ENCODE peak calls at places on chromosomes 6 and 20, in nine cellular contexts. One of them, this sample, is unnamed.

GRCh38 chr6:158564243-158565121 is 4.6 kb downstream of the TMEM181 start:
- DNase-seq in activated naive CD4-positive, alpha-beta T cell treated with anti-CD3 and anti-CD28 coated beads for 36 hours: no peak
- DNase-seq in AG04449: no peak
- DNase-seq in stimulated activated CD4-positive, alpha-beta T cell treated with anti-CD3 and anti-CD28 coated beads, Interleukin-1b, Interleukin-23, amount 100 ng/mL, for 48 hours: no peak
- DNase-seq in NCI-H748 treated with DMSO at 0.1 percent for 48 hours: no peak
- DNase-seq in effector CD4-positive, alpha-beta T cell: no peak
- DNase-seq in A549: no peak
- DNase-seq in NCI-H1417: no peak
- DNase-seq in fibroblast of lung: no peak
- DNase-seq in this sample: no peak

GRCh38 chr20:38334016-38334415 is 12.3 kb upstream of the LBP start:
- DNase-seq in fibroblast of lung: no peak
- DNase-seq in stimulated activated CD4-positive, alpha-beta T cell treated with anti-CD3 and anti-CD28 coated beads, Interleukin-1b, Interleukin-23, amount 100 ng/mL, for 48 hours: no peak
- DNase-seq in NCI-H1417: no peak
- DNase-seq in effector CD4-positive, alpha-beta T cell: no peak
- DNase-seq in activated naive CD4-positive, alpha-beta T cell treated with anti-CD3 and anti-CD28 coated beads for 36 hours: no peak
- DNase-seq in NCI-H748 treated with DMSO at 0.1 percent for 48 hours: no peak
- DNase-seq in A549: no peak
- DNase-seq in AG04449: no peak
- DNase-seq in this sample: no peak

GRCh38 chr20:49447946-49448809 is 34.3 kb downstream of the KCNB1 start:
- DNase-seq in NCI-H748 treated with DMSO at 0.1 percent for 48 hours: no peak
- DNase-seq in activated naive CD4-positive, alpha-beta T cell treated with anti-CD3 and anti-CD28 coated beads for 36 hours: no peak
- DNase-seq in A549: no peak
- DNase-seq in fibroblast of lung: peak; percentile 10
- DNase-seq in effector CD4-positive, alpha-beta T cell: no peak
- DNase-seq in AG04449: no peak
- DNase-seq in NCI-H1417: no peak
- DNase-seq in stimulated activated CD4-positive, alpha-beta T cell treated with anti-CD3 and anti-CD28 coated beads, Interleukin-1b, Interleukin-23, amount 100 ng/mL, for 48 hours: no peak
- DNase-seq in this sample: no peak

GRCh38 chr20:5118220-5119142 is 1.3 kb downstream of the PCNA start:
- DNase-seq in effector CD4-positive, alpha-beta T cell: no peak
- DNase-seq in activated naive CD4-positive, alpha-beta T cell treated with anti-CD3 and anti-CD28 coated beads for 36 hours: no peak
- DNase-seq in fibroblast of lung: no peak
- DNase-seq in NCI-H1417: no peak
- DNase-seq in NCI-H748 treated with DMSO at 0.1 percent for 48 hours: peak; percentile 50
- DNase-seq in A549: no peak
- DNase-seq in AG04449: no peak
- DNase-seq in stimulated activated CD4-positive, alpha-beta T cell treated with anti-CD3 and anti-CD28 coated beads, Interleukin-1b, Interleukin-23, amount 100 ng/mL, for 48 hours: no peak
- DNase-seq in this sample: peak; percentile 14

GRCh38 chr6:56756791-56757582 is 114.3 kb upstream of the DST start:
- DNase-seq in activated naive CD4-positive, alpha-beta T cell treated with anti-CD3 and anti-CD28 coated beads for 36 hours: no peak
- DNase-seq in stimulated activated CD4-positive, alpha-beta T cell treated with anti-CD3 and anti-CD28 coated beads, Interleukin-1b, Interleukin-23, amount 100 ng/mL, for 48 hours: no peak
- DNase-seq in NCI-H748 treated with DMSO at 0.1 percent for 48 hours: no peak
- DNase-seq in AG04449: no peak
- DNase-seq in A549: no peak
- DNase-seq in effector CD4-positive, alpha-beta T cell: no peak
- DNase-seq in NCI-H1417: no peak
- DNase-seq in fibroblast of lung: peak; percentile 90
- DNase-seq in this sample: peak; percentile 48

GRCh38 chr6:10099086-10099499 is 315.8 kb downstream of the TFAP2A start:
- DNase-seq in A549: no peak
- DNase-seq in activated naive CD4-positive, alpha-beta T cell treated with anti-CD3 and anti-CD28 coated beads for 36 hours: no peak
- DNase-seq in fibroblast of lung: no peak
- DNase-seq in NCI-H748 treated with DMSO at 0.1 percent for 48 hours: peak; percentile 88
- DNase-seq in effector CD4-positive, alpha-beta T cell: no peak
- DNase-seq in stimulated activated CD4-positive, alpha-beta T cell treated with anti-CD3 and anti-CD28 coated beads, Interleukin-1b, Interleukin-23, amount 100 ng/mL, for 48 hours: no peak
- DNase-seq in AG04449: no peak
- DNase-seq in NCI-H1417: peak; percentile 86
- DNase-seq in this sample: no peak

GRCh38 chr6:7112741-7113313 is 5.1 kb downstream of the RREB1 start:
- DNase-seq in fibroblast of lung: no peak
- DNase-seq in NCI-H1417: peak; percentile 57
- DNase-seq in activated naive CD4-positive, alpha-beta T cell treated with anti-CD3 and anti-CD28 coated beads for 36 hours: peak; percentile 72
- DNase-seq in AG04449: no peak
- DNase-seq in NCI-H748 treated with DMSO at 0.1 percent for 48 hours: peak; percentile 45
- DNase-seq in A549: no peak
- DNase-seq in stimulated activated CD4-positive, alpha-beta T cell treated with anti-CD3 and anti-CD28 coated beads, Interleukin-1b, Interleukin-23, amount 100 ng/mL, for 48 hours: peak; percentile 45
- DNase-seq in effector CD4-positive, alpha-beta T cell: peak; percentile 36
- DNase-seq in this sample: no peak

GRCh38 chr6:35839019-35839418 is 33.9 kb downstream of the LHFPL5 start:
- DNase-seq in effector CD4-positive, alpha-beta T cell: no peak
- DNase-seq in AG04449: no peak
- DNase-seq in fibroblast of lung: no peak
- DNase-seq in stimulated activated CD4-positive, alpha-beta T cell treated with anti-CD3 and anti-CD28 coated beads, Interleukin-1b, Interleukin-23, amount 100 ng/mL, for 48 hours: no peak
- DNase-seq in activated naive CD4-positive, alpha-beta T cell treated with anti-CD3 and anti-CD28 coated beads for 36 hours: no peak
- DNase-seq in NCI-H1417: no peak
- DNase-seq in A549: no peak
- DNase-seq in NCI-H748 treated with DMSO at 0.1 percent for 48 hours: no peak
- DNase-seq in this sample: no peak

GRCh38 chr6:650098-650497 is 6.8 kb downstream of the HUS1B start:
- DNase-seq in NCI-H748 treated with DMSO at 0.1 percent for 48 hours: no peak
- DNase-seq in NCI-H1417: no peak
- DNase-seq in activated naive CD4-positive, alpha-beta T cell treated with anti-CD3 and anti-CD28 coated beads for 36 hours: no peak
- DNase-seq in fibroblast of lung: peak; percentile 53
- DNase-seq in effector CD4-positive, alpha-beta T cell: no peak
- DNase-seq in AG04449: no peak
- DNase-seq in stimulated activated CD4-positive, alpha-beta T cell treated with anti-CD3 and anti-CD28 coated beads, Interleukin-1b, Interleukin-23, amount 100 ng/mL, for 48 hours: no peak
- DNase-seq in A549: no peak
- DNase-seq in this sample: no peak

GRCh38 chr6:109187399-109188114 is 92.2 kb downstream of the CEP57L1 start:
- DNase-seq in stimulated activated CD4-positive, alpha-beta T cell treated with anti-CD3 and anti-CD28 coated beads, Interleukin-1b, Interleukin-23, amount 100 ng/mL, for 48 hours: peak; percentile 43
- DNase-seq in NCI-H748 treated with DMSO at 0.1 percent for 48 hours: peak; percentile 41
- DNase-seq in fibroblast of lung: peak; percentile 49
- DNase-seq in A549: peak; percentile 7
- DNase-seq in AG04449: no peak
- DNase-seq in activated naive CD4-positive, alpha-beta T cell treated with anti-CD3 and anti-CD28 coated beads for 36 hours: peak; percentile 70
- DNase-seq in NCI-H1417: peak; percentile 78
- DNase-seq in effector CD4-positive, alpha-beta T cell: peak; percentile 38
- DNase-seq in this sample: no peak

GRCh38 chr6:11536795-11537194 is 754 bp upstream of the TMEM170B start:
- DNase-seq in stimulated activated CD4-positive, alpha-beta T cell treated with anti-CD3 and anti-CD28 coated beads, Interleukin-1b, Interleukin-23, amount 100 ng/mL, for 48 hours: no peak
- DNase-seq in NCI-H1417: peak; percentile 72
- DNase-seq in A549: no peak
- DNase-seq in effector CD4-positive, alpha-beta T cell: no peak
- DNase-seq in AG04449: no peak
- DNase-seq in activated naive CD4-positive, alpha-beta T cell treated with anti-CD3 and anti-CD28 coated beads for 36 hours: no peak
- DNase-seq in NCI-H748 treated with DMSO at 0.1 percent for 48 hours: peak; percentile 43
- DNase-seq in fibroblast of lung: peak; percentile 5
- DNase-seq in this sample: no peak

GRCh38 chr6:85418059-85418458 is 31.8 kb upstream of the NT5E start:
- DNase-seq in stimulated activated CD4-positive, alpha-beta T cell treated with anti-CD3 and anti-CD28 coated beads, Interleukin-1b, Interleukin-23, amount 100 ng/mL, for 48 hours: no peak
- DNase-seq in effector CD4-positive, alpha-beta T cell: no peak
- DNase-seq in NCI-H1417: no peak
- DNase-seq in AG04449: peak; percentile 73
- DNase-seq in A549: no peak
- DNase-seq in activated naive CD4-positive, alpha-beta T cell treated with anti-CD3 and anti-CD28 coated beads for 36 hours: no peak
- DNase-seq in NCI-H748 treated with DMSO at 0.1 percent for 48 hours: no peak
- DNase-seq in fibroblast of lung: peak; percentile 58
- DNase-seq in this sample: no peak

GRCh38 chr6:25277857-25278256 is 1.3 kb upstream of the CARMIL1 start:
- DNase-seq in stimulated activated CD4-positive, alpha-beta T cell treated with anti-CD3 and anti-CD28 coated beads, Interleukin-1b, Interleukin-23, amount 100 ng/mL, for 48 hours: no peak
- DNase-seq in NCI-H748 treated with DMSO at 0.1 percent for 48 hours: no peak
- DNase-seq in effector CD4-positive, alpha-beta T cell: no peak
- DNase-seq in AG04449: no peak
- DNase-seq in fibroblast of lung: peak; percentile 28
- DNase-seq in NCI-H1417: no peak
- DNase-seq in A549: no peak
- DNase-seq in activated naive CD4-positive, alpha-beta T cell treated with anti-CD3 and anti-CD28 coated beads for 36 hours: no peak
- DNase-seq in this sample: no peak

GRCh38 chr6:156437084-156437879 is 339.9 kb upstream of the ARID1B start:
- DNase-seq in NCI-H748 treated with DMSO at 0.1 percent for 48 hours: peak; percentile 96
- DNase-seq in effector CD4-positive, alpha-beta T cell: no peak
- DNase-seq in activated naive CD4-positive, alpha-beta T cell treated with anti-CD3 and anti-CD28 coated beads for 36 hours: no peak
- DNase-seq in stimulated activated CD4-positive, alpha-beta T cell treated with anti-CD3 and anti-CD28 coated beads, Interleukin-1b, Interleukin-23, amount 100 ng/mL, for 48 hours: no peak
- DNase-seq in fibroblast of lung: no peak
- DNase-seq in AG04449: no peak
- DNase-seq in A549: no peak
- DNase-seq in NCI-H1417: peak; percentile 92
- DNase-seq in this sample: no peak

GRCh38 chr6:143451531-143451930 is 926 bp downstream of the PEX3 start:
- DNase-seq in AG04449: no peak
- DNase-seq in activated naive CD4-positive, alpha-beta T cell treated with anti-CD3 and anti-CD28 coated beads for 36 hours: no peak
- DNase-seq in NCI-H1417: no peak
- DNase-seq in effector CD4-positive, alpha-beta T cell: no peak
- DNase-seq in A549: no peak
- DNase-seq in fibroblast of lung: peak; percentile 16
- DNase-seq in stimulated activated CD4-positive, alpha-beta T cell treated with anti-CD3 and anti-CD28 coated beads, Interleukin-1b, Interleukin-23, amount 100 ng/mL, for 48 hours: no peak
- DNase-seq in NCI-H748 treated with DMSO at 0.1 percent for 48 hours: no peak
- DNase-seq in this sample: no peak

GRCh38 chr6:6470112-6470511 is 118.4 kb upstream of the LY86 start:
- DNase-seq in fibroblast of lung: no peak
- DNase-seq in effector CD4-positive, alpha-beta T cell: no peak
- DNase-seq in NCI-H748 treated with DMSO at 0.1 percent for 48 hours: no peak
- DNase-seq in activated naive CD4-positive, alpha-beta T cell treated with anti-CD3 and anti-CD28 coated beads for 36 hours: no peak
- DNase-seq in NCI-H1417: no peak
- DNase-seq in AG04449: no peak
- DNase-seq in stimulated activated CD4-positive, alpha-beta T cell treated with anti-CD3 and anti-CD28 coated beads, Interleukin-1b, Interleukin-23, amount 100 ng/mL, for 48 hours: no peak
- DNase-seq in A549: no peak
- DNase-seq in this sample: no peak

GRCh38 chr6:7727150-7727950 is 1.5 kb downstream of the BMP6 start:
- DNase-seq in A549: peak; percentile 26
- DNase-seq in AG04449: no peak
- DNase-seq in NCI-H748 treated with DMSO at 0.1 percent for 48 hours: peak; percentile 27
- DNase-seq in activated naive CD4-positive, alpha-beta T cell treated with anti-CD3 and anti-CD28 coated beads for 36 hours: no peak
- DNase-seq in effector CD4-positive, alpha-beta T cell: no peak
- DNase-seq in fibroblast of lung: no peak
- DNase-seq in stimulated activated CD4-positive, alpha-beta T cell treated with anti-CD3 and anti-CD28 coated beads, Interleukin-1b, Interleukin-23, amount 100 ng/mL, for 48 hours: no peak
- DNase-seq in NCI-H1417: peak; percentile 55
- DNase-seq in this sample: no peak

GRCh38 chr6:30918675-30919074 is 4.6 kb downstream of the VARS2 start:
- DNase-seq in NCI-H1417: no peak
- DNase-seq in effector CD4-positive, alpha-beta T cell: no peak
- DNase-seq in stimulated activated CD4-positive, alpha-beta T cell treated with anti-CD3 and anti-CD28 coated beads, Interleukin-1b, Interleukin-23, amount 100 ng/mL, for 48 hours: no peak
- DNase-seq in A549: no peak
- DNase-seq in fibroblast of lung: no peak
- DNase-seq in NCI-H748 treated with DMSO at 0.1 percent for 48 hours: no peak
- DNase-seq in AG04449: no peak
- DNase-seq in activated naive CD4-positive, alpha-beta T cell treated with anti-CD3 and anti-CD28 coated beads for 36 hours: no peak
- DNase-seq in this sample: no peak

GRCh38 chr6:158660331-158660730 is 10.5 kb downstream of the SYTL3 start:
- DNase-seq in effector CD4-positive, alpha-beta T cell: no peak
- DNase-seq in NCI-H1417: peak; percentile 88
- DNase-seq in NCI-H748 treated with DMSO at 0.1 percent for 48 hours: peak; percentile 80
- DNase-seq in activated naive CD4-positive, alpha-beta T cell treated with anti-CD3 and anti-CD28 coated beads for 36 hours: peak; percentile 68
- DNase-seq in A549: peak; percentile 54
- DNase-seq in AG04449: no peak
- DNase-seq in stimulated activated CD4-positive, alpha-beta T cell treated with anti-CD3 and anti-CD28 coated beads, Interleukin-1b, Interleukin-23, amount 100 ng/mL, for 48 hours: no peak
- DNase-seq in fibroblast of lung: peak; percentile 29
- DNase-seq in this sample: no peak

This sample was measured in foreskin melanocyte.